ENCODE peak calls at places on chromosomes 6 and 20, in five cellular contexts. H is NCI-H1105 treated with DMSO at 0.1 percent for 48 hours; D is CD4-positive, CD25-positive, alpha-beta regulatory T cell; K is ureter; I is activated T-helper 9 cell treated with anti-CD3 and anti-CD28 coated beads, Interleukin-2, amount 50 U/mL, for 16 hours. G is an unnamed sample.

GRCh38 chr20:10076126-10077080 is 41.6 kb downstream of the ANKEF1 start:
- DNase-seq in H (no peak), D (no peak), K (no peak), I (no peak), G (no peak)

GRCh38 chr20:15547109-15547508 is 1026.1 kb downstream of the KIF16B start:
- DNase-seq in H (no peak), D (no peak), K (no peak), I (no peak), G (no peak)

GRCh38 chr20:25033250-25033940 is 24.5 kb downstream of the ACSS1 start:
- DNase-seq in H (peak), D (no peak), K (no peak), I (no peak), G (no peak)

GRCh38 chr20:7523288-7523687 is 417.0 kb downstream of the HAO1 start:
- DNase-seq in H (no peak), D (no peak), K (no peak), I (no peak), G (no peak)

GRCh38 chr6:118574051-118574865 is 26.2 kb downstream of the PLN start:
- DNase-seq in H (peak), D (no peak), K (no peak), I (no peak), G (no peak)

GRCh38 chr20:62876826-62877728 is 15.5 kb upstream of the TCFL5 start:
- DNase-seq in H (no peak), D (no peak), K (peak), I (no peak), G (no peak)

GRCh38 chr6:135291288-135292116 is 110.4 kb downstream of the MYB start:
- DNase-seq in H (no peak), D (no peak), K (no peak), I (no peak), G (no peak)

GRCh38 chr6:160088069-160088773 is 33.4 kb upstream of the SLC22A1 start:
- DNase-seq in H (peak), D (no peak), K (peak), I (no peak), G (peak)

GRCh38 chr6:21678990-21679389 is 85.4 kb downstream of the SOX4 start:
- DNase-seq in H (no peak), D (no peak), K (no peak), I (no peak), G (peak)

GRCh38 chr6:150251566-150252186 is 108.8 kb downstream of the PPP1R14C start:
- DNase-seq in H (no peak), D (no peak), K (no peak), I (no peak), G (no peak)

GRCh38 chr6:103872683-103873082 is 987.0 kb downstream of the HACE1 start:
- DNase-seq in H (peak), D (no peak), K (no peak), I (no peak), G (no peak)

GRCh38 chr6:24899647-24900325 is 36.0 kb downstream of the RIPOR2 start:
- DNase-seq in H (no peak), D (no peak), K (no peak), I (no peak), G (no peak)

GRCh38 chr20:36312724-36313441 is 6.7 kb downstream of the DLGAP4 start:
- DNase-seq in H (no peak), D (no peak), K (no peak), I (no peak), G (no peak)

GRCh38 chr20:18511566-18511965 is 3.8 kb downstream of the SEC23B start:
- DNase-seq in H (no peak), D (no peak), K (no peak), I (no peak), G (no peak)

GRCh38 chr20:60299951-60300350 is 341.7 kb downstream of the CDH26 start:
- DNase-seq in H (no peak), D (no peak), K (no peak), I (no peak), G (no peak)

GRCh38 chr6:82251942-82252341 is 4.4 kb upstream of the IBTK start:
- DNase-seq in H (peak), D (peak), K (no peak), I (no peak), G (no peak)

GRCh38 chr20:34747479-34747878 is 43.3 kb downstream of the TP53INP2 start:
- DNase-seq in H (no peak), D (no peak), K (no peak), I (no peak), G (no peak)

GRCh38 chr20:47317127-47317895 is 39.2 kb downstream of the ZMYND8 start:
- DNase-seq in H (no peak), D (peak), K (peak), I (peak), G (no peak)

GRCh38 chr6:38346291-38347079 is 293.2 kb downstream of the BTBD9 start:
- DNase-seq in H (no peak), D (no peak), K (no peak), I (no peak), G (no peak)

GRCh38 chr6:75396005-75396800 is 97.4 kb downstream of the FILIP1 start:
- DNase-seq in H (no peak), D (no peak), K (no peak), I (no peak), G (no peak)

GRCh38 chr6:158769696-158770446 is 49.3 kb downstream of the EZR start:
- DNase-seq in H (peak), D (no peak), K (no peak), I (no peak), G (no peak)

GRCh38 chr20:63309261-63310071 is 16.5 kb downstream of the COL20A1 start:
- DNase-seq in H (peak), D (no peak), K (no peak), I (no peak), G (peak)

GRCh38 chr20:51373713-51374481 is 168.6 kb downstream of the NFATC2 start:
- DNase-seq in H (no peak), D (no peak), K (no peak), I (no peak), G (no peak)

G was measured in HuH-7.5.